ENCODE peak calls at places on chromosomes 4 and X, in six cellular contexts. One of them, this sample, is unnamed. For H3K27me3, the result is how much of the 10 kb centered on the place peaks cover.

GRCh38 chr4:145481164-145481941 is at the start of gene SMAD1:
- DNase-seq in neural progenitor cell: peak
- DNase-seq in body of pancreas: peak
- DNase-seq in left ventricle myocardium inferior: peak
- DNase-seq in endodermal cell: peak
- DNase-seq in HCT116: peak
- DNase-seq in this sample: peak

GRCh38 chr4:125268065-125268755 is 46.5 kb upstream of the FAT4 start:
- DNase-seq in neural progenitor cell: peak
- DNase-seq in body of pancreas: no peak
- DNase-seq in left ventricle myocardium inferior: no peak
- DNase-seq in endodermal cell: peak
- DNase-seq in HCT116: no peak
- DNase-seq in this sample: no peak

GRCh38 chr4:2289311-2289954 is 27.5 kb upstream of the MXD4 start:
- DNase-seq in neural progenitor cell: no peak
- DNase-seq in body of pancreas: no peak
- DNase-seq in left ventricle myocardium inferior: no peak
- DNase-seq in endodermal cell: peak
- DNase-seq in HCT116: no peak
- DNase-seq in this sample: no peak

GRCh38 chrX:51802917-51803688 is 59.9 kb downstream of the GSPT2 start:
- DNase-seq in neural progenitor cell: peak
- DNase-seq in body of pancreas: peak
- DNase-seq in left ventricle myocardium inferior: peak
- DNase-seq in endodermal cell: peak
- DNase-seq in HCT116: peak
- DNase-seq in this sample: peak

GRCh38 chr4:87425711-87426110 is 3.3 kb downstream of the NUDT9 start:
- DNase-seq in neural progenitor cell: no peak
- DNase-seq in body of pancreas: peak
- DNase-seq in left ventricle myocardium inferior: no peak
- DNase-seq in endodermal cell: no peak
- DNase-seq in HCT116: no peak
- DNase-seq in this sample: peak

GRCh38 chr4:52837716-52838558 is 24.2 kb upstream of the RASL11B start:
- DNase-seq in neural progenitor cell: no peak
- DNase-seq in body of pancreas: peak
- DNase-seq in left ventricle myocardium inferior: no peak
- DNase-seq in endodermal cell: peak
- DNase-seq in HCT116: no peak
- DNase-seq in this sample: no peak

GRCh38 chrX:6095469-6095868 is 133.2 kb downstream of the NLGN4X start:
- DNase-seq in neural progenitor cell: peak
- DNase-seq in body of pancreas: no peak
- DNase-seq in left ventricle myocardium inferior: no peak
- DNase-seq in endodermal cell: peak
- DNase-seq in HCT116: no peak
- DNase-seq in this sample: no peak

GRCh38 chr4:10753856-10754384 is 69.4 kb upstream of the CLNK start:
- DNase-seq in neural progenitor cell: no peak
- DNase-seq in body of pancreas: no peak
- DNase-seq in left ventricle myocardium inferior: no peak
- DNase-seq in endodermal cell: no peak
- DNase-seq in HCT116: no peak
- DNase-seq in this sample: no peak

GRCh38 chr4:55157559-55158277 is 32.3 kb upstream of the KDR start:
- DNase-seq in neural progenitor cell: no peak
- DNase-seq in body of pancreas: no peak
- DNase-seq in left ventricle myocardium inferior: no peak
- DNase-seq in endodermal cell: peak
- DNase-seq in HCT116: no peak
- DNase-seq in this sample: no peak

GRCh38 chr4:96879527-96879926 is 1039.6 kb downstream of the PDHA2 start:
- DNase-seq in neural progenitor cell: no peak
- DNase-seq in body of pancreas: no peak
- DNase-seq in left ventricle myocardium inferior: no peak
- DNase-seq in endodermal cell: no peak
- DNase-seq in HCT116: no peak
- DNase-seq in this sample: no peak

GRCh38 chr4:19254476-19254875 is 997.2 kb upstream of the SLIT2 start:
- DNase-seq in neural progenitor cell: no peak
- DNase-seq in body of pancreas: no peak
- DNase-seq in left ventricle myocardium inferior: no peak
- DNase-seq in endodermal cell: no peak
- DNase-seq in HCT116: no peak
- DNase-seq in this sample: no peak

GRCh38 chrX:143429831-143430230 is 87.4 kb downstream of the SPANXN3 start:
- DNase-seq in neural progenitor cell: no peak
- DNase-seq in body of pancreas: no peak
- DNase-seq in left ventricle myocardium inferior: no peak
- DNase-seq in endodermal cell: no peak
- DNase-seq in HCT116: no peak
- DNase-seq in this sample: no peak

GRCh38 chrX:30875957-30876356 is 13.1 kb downstream of the TAB3 start:
- DNase-seq in neural progenitor cell: no peak
- DNase-seq in body of pancreas: no peak
- DNase-seq in left ventricle myocardium inferior: no peak
- DNase-seq in endodermal cell: no peak
- DNase-seq in HCT116: no peak
- DNase-seq in this sample: no peak

GRCh38 chrX:24207826-24208225 is 58.3 kb downstream of the ZFX start:
- DNase-seq in neural progenitor cell: no peak
- DNase-seq in body of pancreas: no peak
- DNase-seq in left ventricle myocardium inferior: no peak
- DNase-seq in endodermal cell: no peak
- DNase-seq in HCT116: no peak
- DNase-seq in this sample: no peak

GRCh38 chr4:172393220-172393619 is 580.0 kb downstream of the GALNTL6 start:
- DNase-seq in neural progenitor cell: no peak
- DNase-seq in body of pancreas: no peak
- DNase-seq in left ventricle myocardium inferior: no peak
- DNase-seq in endodermal cell: no peak
- DNase-seq in HCT116: no peak
- DNase-seq in this sample: no peak

GRCh38 chrX:129780441-129781105 is 824 bp downstream of the SASH3 start:
- DNase-seq in neural progenitor cell: no peak
- DNase-seq in body of pancreas: no peak
- DNase-seq in left ventricle myocardium inferior: no peak
- DNase-seq in endodermal cell: no peak
- DNase-seq in HCT116: no peak
- DNase-seq in this sample: no peak

GRCh38 chrX:56232221-56233082 is at the start of gene KLF8:
- DNase-seq in neural progenitor cell: peak
- DNase-seq in body of pancreas: peak
- DNase-seq in left ventricle myocardium inferior: peak
- DNase-seq in endodermal cell: peak
- DNase-seq in HCT116: peak
- DNase-seq in this sample: peak

GRCh38 chrX:39814391-39814790 is 283.4 kb downstream of the BCOR start:
- DNase-seq in neural progenitor cell: no peak
- DNase-seq in body of pancreas: no peak
- DNase-seq in left ventricle myocardium inferior: no peak
- DNase-seq in endodermal cell: no peak
- DNase-seq in HCT116: peak
- DNase-seq in this sample: no peak

GRCh38 chr4:38831653-38832052 is 25.0 kb downstream of the TLR6 start:
- DNase-seq in neural progenitor cell: no peak
- DNase-seq in body of pancreas: no peak
- DNase-seq in left ventricle myocardium inferior: no peak
- DNase-seq in endodermal cell: no peak
- DNase-seq in HCT116: no peak
- DNase-seq in this sample: no peak

GRCh38 chr4:81352476-81352875 is 119.2 kb downstream of the RASGEF1B start:
- DNase-seq in neural progenitor cell: no peak
- DNase-seq in body of pancreas: no peak
- DNase-seq in left ventricle myocardium inferior: no peak
- DNase-seq in endodermal cell: no peak
- DNase-seq in HCT116: no peak
- DNase-seq in this sample: no peak

GRCh38 chr4:108107729-108108382 is 60.9 kb downstream of the LEF1 start:
- DNase-seq in neural progenitor cell: no peak
- DNase-seq in body of pancreas: no peak
- DNase-seq in left ventricle myocardium inferior: no peak
- DNase-seq in endodermal cell: no peak
- DNase-seq in HCT116: no peak
- DNase-seq in this sample: no peak

GRCh38 chrX:31423575-31424284 is 351.9 kb upstream of the FTHL17 start:
- DNase-seq in neural progenitor cell: peak
- DNase-seq in body of pancreas: peak
- DNase-seq in left ventricle myocardium inferior: peak
- DNase-seq in endodermal cell: peak
- DNase-seq in HCT116: no peak
- DNase-seq in this sample: peak

DNA sequence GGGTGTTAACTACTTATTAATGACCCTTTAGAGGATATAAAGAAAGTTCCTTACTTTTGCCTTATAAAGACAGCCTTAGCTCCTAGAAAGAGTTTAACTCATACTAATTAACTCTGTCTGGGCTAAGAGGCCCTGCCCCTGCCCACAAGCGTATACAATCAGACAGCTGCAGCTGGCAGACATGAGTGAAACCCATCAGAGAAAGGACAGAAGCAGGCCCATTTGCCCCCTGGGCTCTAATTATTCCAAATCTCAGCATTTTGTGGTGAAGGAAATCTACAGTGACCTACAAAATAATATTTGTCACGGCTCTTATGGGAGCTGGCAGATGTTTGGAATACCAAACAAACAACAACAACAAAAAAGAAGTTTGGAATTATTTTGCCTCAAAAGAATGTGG is 71.8 kb downstream of the CHRDL1 start:
- DNase-seq in neural progenitor cell: peak
- DNase-seq in body of pancreas: no peak
- DNase-seq in left ventricle myocardium inferior: no peak
- DNase-seq in endodermal cell: no peak
- DNase-seq in HCT116: no peak
- DNase-seq in this sample: no peak
- H3K27me3 ChIP-seq in neural progenitor cell: under half
- H3K27me3 ChIP-seq in body of pancreas: under half
- H3K27me3 ChIP-seq in left ventricle myocardium inferior: under half
- H3K27me3 ChIP-seq in endodermal cell: under half
- H3K27me3 ChIP-seq in HCT116: under half
- H3K27me3 ChIP-seq in this sample: under half

GRCh38 chrX:13152511-13152868 is 108.1 kb upstream of the FAM9C start:
- DNase-seq in neural progenitor cell: no peak
- DNase-seq in body of pancreas: no peak
- DNase-seq in left ventricle myocardium inferior: no peak
- DNase-seq in endodermal cell: no peak
- DNase-seq in HCT116: no peak
- DNase-seq in this sample: no peak

GRCh38 chrX:13149702-13150101 is 105.3 kb upstream of the FAM9C start:
- DNase-seq in neural progenitor cell: no peak
- DNase-seq in body of pancreas: no peak
- DNase-seq in left ventricle myocardium inferior: no peak
- DNase-seq in endodermal cell: no peak
- DNase-seq in HCT116: no peak
- DNase-seq in this sample: no peak

GRCh38 chrX:13151806-13152510 is 107.5 kb upstream of the FAM9C start:
- DNase-seq in neural progenitor cell: no peak
- DNase-seq in body of pancreas: no peak
- DNase-seq in left ventricle myocardium inferior: no peak
- DNase-seq in endodermal cell: no peak
- DNase-seq in HCT116: no peak
- DNase-seq in this sample: no peak

DNA sequence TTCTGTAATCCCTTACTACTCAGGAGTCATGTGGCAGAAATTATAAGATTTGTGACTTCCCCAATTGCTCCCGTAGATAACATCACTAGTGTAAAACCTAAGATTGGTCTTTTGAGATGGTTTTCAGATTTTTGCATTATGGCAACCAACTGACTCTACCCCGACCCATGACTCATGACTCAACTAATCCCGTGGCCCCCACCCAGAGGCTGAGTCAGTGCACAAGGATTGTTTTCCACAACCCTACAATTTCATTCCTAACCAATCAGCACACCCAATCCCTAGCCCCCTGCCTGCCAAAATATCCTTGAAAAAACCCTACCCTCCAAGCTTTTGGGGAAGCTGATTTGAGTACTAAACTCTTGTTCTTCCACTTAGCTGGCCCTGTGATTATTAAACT is 109.4 kb upstream of the FAM9C start:
- DNase-seq in neural progenitor cell: no peak
- DNase-seq in body of pancreas: no peak
- DNase-seq in left ventricle myocardium inferior: no peak
- DNase-seq in endodermal cell: no peak
- DNase-seq in HCT116: no peak
- DNase-seq in this sample: no peak
- H3K27ac ChIP-seq in neural progenitor cell: no peak
- H3K27ac ChIP-seq in body of pancreas: no peak
- H3K27ac ChIP-seq in left ventricle myocardium inferior: no peak
- H3K27ac ChIP-seq in endodermal cell: no peak
- H3K27ac ChIP-seq in HCT116: no peak
- H3K27ac ChIP-seq in this sample: no peak

DNA sequence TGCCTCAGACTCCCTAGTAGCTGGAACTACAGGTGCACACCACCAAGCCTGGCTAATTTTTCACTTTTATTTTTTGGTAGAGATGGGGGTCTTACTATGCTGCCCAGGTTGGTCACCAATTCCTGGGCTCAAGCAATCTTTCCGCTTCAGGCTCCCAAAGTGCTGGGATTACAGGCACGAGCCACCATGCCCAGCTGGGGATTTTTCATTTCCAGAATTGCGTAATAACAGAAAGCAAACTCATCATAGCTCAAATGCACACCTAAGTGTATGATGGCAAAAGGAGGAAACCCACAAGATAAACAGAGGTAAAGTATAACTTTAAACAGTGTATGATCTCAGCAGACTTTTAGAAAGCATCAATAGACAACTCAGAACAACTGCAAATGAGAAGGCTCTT is 56.2 kb downstream of the TEX11 start:
- DNase-seq in neural progenitor cell: no peak
- DNase-seq in body of pancreas: no peak
- DNase-seq in left ventricle myocardium inferior: no peak
- DNase-seq in endodermal cell: no peak
- DNase-seq in HCT116: no peak
- DNase-seq in this sample: no peak
- H3K27me3 ChIP-seq in neural progenitor cell: under half
- H3K27me3 ChIP-seq in body of pancreas: under half
- H3K27me3 ChIP-seq in left ventricle myocardium inferior: under half
- H3K27me3 ChIP-seq in endodermal cell: under half
- H3K27me3 ChIP-seq in HCT116: under half
- H3K27me3 ChIP-seq in this sample: under half

GRCh38 chr4:183124228-183124627 is 25.2 kb downstream of the WWC2 start:
- DNase-seq in neural progenitor cell: no peak
- DNase-seq in body of pancreas: no peak
- DNase-seq in left ventricle myocardium inferior: no peak
- DNase-seq in endodermal cell: no peak
- DNase-seq in HCT116: no peak
- DNase-seq in this sample: no peak

GRCh38 chr4:183118141-183118540 is 19.1 kb downstream of the WWC2 start:
- DNase-seq in neural progenitor cell: no peak
- DNase-seq in body of pancreas: no peak
- DNase-seq in left ventricle myocardium inferior: no peak
- DNase-seq in endodermal cell: no peak
- DNase-seq in HCT116: no peak
- DNase-seq in this sample: no peak

GRCh38 chr4:183118585-183118984 is 19.5 kb downstream of the WWC2 start:
- DNase-seq in neural progenitor cell: peak
- DNase-seq in body of pancreas: peak
- DNase-seq in left ventricle myocardium inferior: no peak
- DNase-seq in endodermal cell: no peak
- DNase-seq in HCT116: no peak
- DNase-seq in this sample: no peak
- H3K27ac ChIP-seq in neural progenitor cell: peak
- H3K27ac ChIP-seq in body of pancreas: peak
- H3K27ac ChIP-seq in left ventricle myocardium inferior: peak
- H3K27ac ChIP-seq in endodermal cell: peak
- H3K27ac ChIP-seq in HCT116: no peak
- H3K27ac ChIP-seq in this sample: no peak

This sample was measured in small intestine.